ENCODE peak calls at places on chromosomes 3 and 15, in four cellular contexts. W, S, A and H are unnamed samples.

GRCh38 chr15:78127882-78128281 is 3.4 kb downstream of the CIB2 start:
- DNase-seq in W (no peak), S (no peak), A (no peak), H (no peak)

GRCh38 chr3:35900079-35900478 is 260.8 kb downstream of the ARPP21 start:
- DNase-seq in S (no peak), A (no peak), W (no peak), H (no peak)

GRCh38 chr3:160756907-160757623 is 1.0 kb downstream of the PPM1L start:
- DNase-seq in A (no peak), S (peak; percentile 63), W (peak; percentile 43), H (no peak)

GRCh38 chr15:83248151-83248851 is 36.2 kb downstream of the BNC1 start:
- DNase-seq in S (no peak), A (peak; percentile 86), W (peak; percentile 72), H (no peak)

GRCh38 chr3:8730641-8731040 is 3.0 kb upstream of the CAV3 start:
- DNase-seq in A (peak; percentile 58), S (no peak), W (no peak), H (no peak)

GRCh38 chr15:56754993-56755392 is 21.7 kb upstream of the ZNF280D start:
- DNase-seq in A (no peak), W (no peak), S (no peak), H (no peak)

GRCh38 chr3:188711898-188712256 is 459.9 kb upstream of the TPRG1 start:
- DNase-seq in A (no peak), W (no peak), S (no peak), H (no peak)

GRCh38 chr15:80825361-80826030 is 46.3 kb downstream of the CEMIP start:
- DNase-seq in W (no peak), S (no peak), A (no peak), H (no peak)

GRCh38 chr3:76990606-76991005 is 49.3 kb upstream of the ROBO2 start:
- DNase-seq in W (peak; percentile 33), A (no peak), S (no peak), H (no peak)

GRCh38 chr15:82730022-82730530 is 20.4 kb upstream of the AP3B2 start:
- DNase-seq in A (no peak), S (no peak), W (no peak), H (no peak)

GRCh38 chr3:94291686-94292085 is 228.8 kb downstream of the NSUN3 start:
- DNase-seq in W (no peak), S (no peak), A (no peak), H (no peak)

DNA sequence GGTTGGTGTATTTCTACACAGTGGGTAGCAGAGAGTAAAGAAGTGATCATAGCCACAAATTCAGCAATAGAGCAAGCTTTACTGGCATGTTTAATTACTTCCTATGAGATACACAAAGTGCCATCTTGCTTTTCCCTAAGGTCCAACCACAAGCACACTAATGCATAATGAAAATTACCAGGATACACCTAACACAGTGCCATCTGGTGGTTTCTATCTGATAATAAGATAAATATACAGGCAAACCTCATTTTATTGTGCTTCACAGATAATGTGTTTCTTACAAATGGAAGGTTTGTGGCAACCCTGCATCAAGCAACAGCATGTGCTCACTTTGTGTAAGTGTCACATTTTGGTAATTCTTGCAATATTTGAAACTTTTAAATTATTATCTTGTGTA is 223.0 kb downstream of the NSUN3 start:
- DNase-seq in A (peak; percentile 15), W (no peak), S (no peak), H (no peak)
- TF ChIP-seq CTCF in A (no peak), W (no peak), S (peak; percentile 14), H (no peak)

GRCh38 chr3:31858439-31858838 is 122.6 kb downstream of the OSBPL10 start:
- DNase-seq in A (no peak), W (no peak), S (no peak), H (no peak)
- TF ChIP-seq CTCF in A (no peak), W (no peak), S (no peak), H (no peak)

GRCh38 chr15:67606742-67607141 is 64.2 kb downstream of the MAP2K5 start:
- DNase-seq in A (no peak), W (no peak), S (no peak), H (no peak)
- TF ChIP-seq CTCF in A (no peak), W (no peak), S (no peak), H (no peak)

GRCh38 chr3:142150271-142150670 is 927 bp upstream of the TFDP2 start:
- DNase-seq in A (no peak), S (no peak), W (no peak), H (no peak)

GRCh38 chr3:142151828-142152227 is 2.5 kb upstream of the TFDP2 start:
- DNase-seq in A (no peak), W (no peak), S (no peak), H (no peak)

GRCh38 chr3:142154186-142154585 is 4.8 kb upstream of the TFDP2 start:
- DNase-seq in S (no peak), A (no peak), W (no peak), H (no peak)

GRCh38 chr3:142151240-142151639 is 1.9 kb upstream of the TFDP2 start:
- DNase-seq in W (no peak), A (no peak), S (no peak), H (no peak)

GRCh38 chr3:142152349-142152748 is 3.0 kb upstream of the TFDP2 start:
- DNase-seq in A (no peak), W (peak; percentile 38), S (no peak), H (no peak)
- TF ChIP-seq CTCF in A (peak; percentile 7), W (no peak), S (no peak), H (no peak)